ENCODE peak calls at places on chromosomes 7 and 10, in four cellular contexts. S, Q, G and N are unnamed samples.

GRCh38 chr7:107725138-107725740 is 18.7 kb upstream of the CBLL1 start:
- DNase-seq in S (no peak), Q (peak), G (peak), N (peak)

GRCh38 chr7:127251458-127252379 is 1.0 kb downstream of the GRM8 start:
- DNase-seq in S (peak), G (no peak), Q (no peak), N (peak)

GRCh38 chr10:13717571-13717935 is 130.8 kb downstream of the PRPF18 start:
- DNase-seq in Q (no peak), G (no peak), S (no peak), N (no peak)

GRCh38 chr7:132270517-132270916 is 305.8 kb downstream of the PLXNA4 start:
- DNase-seq in G (no peak), Q (no peak), S (no peak), N (no peak)

GRCh38 chr7:12638851-12639467 is 48.5 kb upstream of the ARL4A start:
- DNase-seq in S (no peak), Q (peak), G (peak), N (peak)

GRCh38 chr10:58775960-58776574 is 263.4 kb downstream of the BICC1 start:
- DNase-seq in S (no peak), G (no peak), Q (no peak), N (no peak)

GRCh38 chr7:98057157-98057556 is 49.5 kb upstream of the LMTK2 start:
- DNase-seq in G (no peak), Q (no peak), S (no peak), N (no peak)

GRCh38 chr10:36675458-36675880 is 449.9 kb upstream of the ANKRD30A start:
- DNase-seq in Q (no peak), S (no peak), G (no peak), N (no peak)

GRCh38 chr10:61973169-61973568 is 71.7 kb downstream of the ARID5B start:
- DNase-seq in Q (no peak), S (no peak), G (no peak), N (no peak)

GRCh38 chr7:27846388-27846787 is 106.4 kb downstream of the TAX1BP1 start:
- DNase-seq in S (no peak), Q (no peak), G (no peak), N (no peak)

GRCh38 chr7:142804715-142805114 is 33.9 kb downstream of the PRSS2 start:
- DNase-seq in Q (no peak), G (peak), S (no peak), N (no peak)

GRCh38 chr7:89477991-89478390 is 676.3 kb upstream of the STEAP1 start:
- DNase-seq in G (no peak), S (no peak), Q (no peak), N (no peak)

GRCh38 chr7:32360127-32360526 is 130.1 kb downstream of the LSM5 start:
- DNase-seq in S (no peak), Q (no peak), G (no peak), N (no peak)

GRCh38 chr10:116891208-116891607 is 41.9 kb downstream of the ENO4 start:
- DNase-seq in G (no peak), S (no peak), Q (no peak), N (no peak)

GRCh38 chr7:28163955-28164354 is 16.6 kb downstream of the JAZF1 start:
- DNase-seq in G (no peak), Q (no peak), S (no peak), N (no peak)

GRCh38 chr7:34133356-34133982 is 228.1 kb downstream of the BMPER start:
- DNase-seq in G (no peak), S (no peak), Q (no peak), N (peak)

GRCh38 chr7:50832744-50833143 is 50.0 kb upstream of the GRB10 start:
- DNase-seq in Q (no peak), S (no peak), G (no peak), N (peak)

GRCh38 chr7:40885503-40885902 is 750.7 kb downstream of the SUGCT start:
- DNase-seq in G (no peak), S (no peak), Q (no peak), N (no peak)

GRCh38 chr7:80312139-80312661 is 177.6 kb downstream of the GNAI1 start:
- DNase-seq in S (no peak), Q (peak), G (no peak), N (peak)

GRCh38 chr10:76149602-76150138 is 718.2 kb downstream of the LRMDA start:
- DNase-seq in G (no peak), S (peak), Q (no peak), N (no peak)

GRCh38 chr7:133601607-133602006 is 348.7 kb downstream of the EXOC4 start:
- DNase-seq in G (no peak), S (no peak), Q (no peak), N (no peak)

DNA sequence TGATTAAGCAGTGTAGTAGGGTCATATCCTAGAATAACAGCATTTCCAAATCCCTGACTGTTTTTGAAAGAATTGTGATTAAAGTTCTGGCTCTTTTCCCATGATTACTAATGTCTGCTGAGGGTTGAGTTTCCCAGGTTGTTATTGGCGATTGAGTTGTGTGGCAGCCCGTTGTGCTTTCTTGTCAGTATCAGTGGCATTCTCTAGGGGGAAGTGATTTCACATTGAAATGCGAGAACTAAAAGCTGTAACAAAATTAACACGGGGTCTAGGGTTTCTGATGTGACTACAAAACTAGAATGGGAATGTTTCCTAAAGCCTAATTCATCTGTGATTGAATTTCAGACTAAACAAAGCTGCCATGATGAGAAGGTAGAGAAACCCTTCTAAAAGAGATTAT is 349.4 kb downstream of the EXOC4 start:
- DNase-seq in S (no peak), Q (no peak), G (no peak), N (no peak)
- TF ChIP-seq RFX5 in S (no peak), Q (no peak), G (no peak), N (no peak)

GRCh38 chr10:120634629-120635028 is 177.6 kb downstream of the PLPP4 start:
- DNase-seq in Q (no peak), G (peak), S (peak), N (peak)
- TF ChIP-seq RNF2 in Q (no peak), G (no peak), S (no peak), N (no peak)

GRCh38 chr7:155997431-155998327 is 185.4 kb upstream of the SHH start:
- DNase-seq in S (peak), Q (no peak), G (no peak), N (no peak)
- TF ChIP-seq RFX5 in S (no peak), Q (no peak), G (no peak), N (no peak)

GRCh38 chr7:66039094-66039493 is 36.5 kb upstream of the ASL start:
- DNase-seq in Q (no peak), S (no peak), G (no peak), N (no peak)

GRCh38 chr7:66047426-66047825 is 28.2 kb upstream of the ASL start:
- DNase-seq in S (no peak), G (no peak), Q (no peak), N (peak)

GRCh38 chr7:66043681-66044497 is 31.7 kb upstream of the ASL start:
- DNase-seq in Q (no peak), G (peak), S (peak), N (no peak)
- TF ChIP-seq RNF2 in Q (no peak), G (no peak), S (no peak), N (no peak)

GRCh38 chr10:23694446-23694920 is 255.6 kb downstream of the OTUD1 start:
- DNase-seq in S (peak), Q (no peak), G (no peak), N (no peak)
- TF ChIP-seq RFX5 in S (no peak), Q (no peak), G (no peak), N (no peak)

GRCh38 chr10:44261296-44261695 is 123.6 kb downstream of the CXCL12 start:
- DNase-seq in Q (no peak), S (no peak), G (no peak), N (no peak)

GRCh38 chr10:44263771-44264170 is 121.1 kb downstream of the CXCL12 start:
- DNase-seq in S (no peak), G (no peak), Q (no peak), N (no peak)

GRCh38 chr10:44264244-44264643 is 120.7 kb downstream of the CXCL12 start:
- DNase-seq in G (no peak), S (no peak), Q (no peak), N (no peak)

GRCh38 chr10:44261710-44262455 is 123.0 kb downstream of the CXCL12 start:
- DNase-seq in S (no peak), Q (no peak), G (no peak), N (no peak)

GRCh38 chr10:44262551-44263251 is 122.2 kb downstream of the CXCL12 start:
- DNase-seq in G (no peak), Q (no peak), S (no peak), N (no peak)
- TF ChIP-seq RNF2 in G (no peak), Q (no peak), S (no peak), N (no peak)

GRCh38 chr10:91220954-91221696 is 662 bp downstream of the PCGF5 start:
- DNase-seq in Q (no peak), G (peak), S (no peak), N (peak)

GRCh38 chr10:91219371-91220193 is 881 bp upstream of the PCGF5 start:
- DNase-seq in Q (peak), G (no peak), S (no peak), N (no peak)

GRCh38 chr10:91215384-91215783 is 5.1 kb upstream of the PCGF5 start:
- DNase-seq in G (no peak), S (no peak), Q (no peak), N (no peak)

GRCh38 chr10:91214906-91215305 is 5.6 kb upstream of the PCGF5 start:
- DNase-seq in Q (no peak), S (no peak), G (no peak), N (no peak)

DNA sequence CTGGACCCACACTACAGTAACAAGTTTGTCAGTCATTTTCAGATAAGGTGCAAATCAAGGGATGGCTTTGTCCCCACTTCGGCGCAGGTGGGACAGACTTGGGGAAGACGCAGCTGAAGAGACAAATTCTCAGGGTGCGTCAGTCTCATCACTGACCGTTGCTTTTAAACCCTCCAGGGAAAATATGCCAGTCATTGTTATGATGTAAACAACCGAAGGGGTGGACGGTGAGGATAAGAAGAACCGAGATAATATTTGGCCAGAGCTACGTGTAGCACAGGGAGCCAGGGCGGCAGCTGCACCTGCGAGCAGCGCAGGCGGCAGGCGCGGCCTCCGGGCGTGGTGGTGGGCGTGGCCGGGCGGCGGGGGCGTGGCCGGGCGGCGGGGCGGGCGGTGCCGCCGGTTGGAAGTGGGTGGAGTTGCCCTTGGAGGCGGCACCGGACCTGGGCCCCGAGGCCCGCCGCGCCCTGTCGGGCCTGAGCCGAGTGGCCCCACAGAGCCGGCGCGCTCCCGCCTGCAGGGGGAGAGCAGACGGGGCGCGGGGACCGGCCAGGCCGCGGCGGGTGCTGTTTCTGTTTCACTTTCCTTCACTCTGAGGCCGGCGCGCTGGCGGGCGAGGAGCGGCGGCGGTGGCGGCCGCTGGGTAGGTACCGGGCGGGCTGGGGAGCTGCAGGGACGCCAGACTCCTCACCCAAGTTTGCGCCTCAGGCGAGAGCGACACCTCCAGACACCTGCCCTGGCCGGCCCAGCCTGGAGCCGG is at the start of gene PCGF5:
- DNase-seq in S (peak), Q (no peak), G (peak), N (peak)
- TF ChIP-seq RFX5 in S (no peak), Q (peak), G (no peak), N (no peak)

GRCh38 chr7:43110790-43111362 is 1.6 kb upstream of the HECW1 start:
- DNase-seq in G (no peak), S (no peak), Q (no peak), N (no peak)
- TF ChIP-seq RNF2 in G (no peak), S (no peak), Q (no peak), N (no peak)